ENCODE peak calls at places on chromosomes 11 and 22, in six cellular contexts. One of them, this sample, is unnamed.

GRCh38 chr11:27913650-27914049 is 194.3 kb downstream of the KIF18A start:
- DNase-seq in SK-N-SH: no peak
- DNase-seq in MM.1S: no peak
- DNase-seq in neural progenitor cell: no peak
- DNase-seq in HCT116: no peak
- DNase-seq in GM23248: peak; percentile 67
- DNase-seq in this sample: no peak

GRCh38 chr11:34613015-34613414 is 7.9 kb upstream of the EHF start:
- DNase-seq in SK-N-SH: no peak
- DNase-seq in MM.1S: no peak
- DNase-seq in neural progenitor cell: no peak
- DNase-seq in HCT116: no peak
- DNase-seq in GM23248: no peak
- DNase-seq in this sample: no peak

GRCh38 chr11:128361451-128362020 is 225.8 kb downstream of the ETS1 start:
- DNase-seq in SK-N-SH: no peak
- DNase-seq in MM.1S: peak; percentile 9
- DNase-seq in neural progenitor cell: no peak
- DNase-seq in HCT116: no peak
- DNase-seq in GM23248: peak; percentile 38
- DNase-seq in this sample: peak; percentile 59

GRCh38 chr11:104531075-104531474 is 367.1 kb upstream of the PDGFD start:
- DNase-seq in SK-N-SH: no peak
- DNase-seq in MM.1S: no peak
- DNase-seq in neural progenitor cell: peak; percentile 28
- DNase-seq in HCT116: no peak
- DNase-seq in GM23248: no peak
- DNase-seq in this sample: no peak

GRCh38 chr11:71572811-71573210 is 7.4 kb downstream of the KRTAP5-10 start:
- DNase-seq in SK-N-SH: no peak
- DNase-seq in MM.1S: no peak
- DNase-seq in neural progenitor cell: no peak
- DNase-seq in HCT116: no peak
- DNase-seq in GM23248: no peak
- DNase-seq in this sample: no peak

GRCh38 chr11:96037267-96037990 is 113.5 kb upstream of the MTMR2 start:
- DNase-seq in SK-N-SH: no peak
- DNase-seq in MM.1S: no peak
- DNase-seq in neural progenitor cell: no peak
- DNase-seq in HCT116: no peak
- DNase-seq in GM23248: peak; percentile 90
- DNase-seq in this sample: peak; percentile 45

GRCh38 chr11:64313491-64314145 is 3.7 kb downstream of the TRMT112 start:
- DNase-seq in SK-N-SH: no peak
- DNase-seq in MM.1S: no peak
- DNase-seq in neural progenitor cell: no peak
- DNase-seq in HCT116: no peak
- DNase-seq in GM23248: peak; percentile 90
- DNase-seq in this sample: no peak

GRCh38 chr11:64742940-64743590 is 877 bp downstream of the RASGRP2 start:
- DNase-seq in SK-N-SH: peak; percentile 93
- DNase-seq in MM.1S: peak; percentile 54
- DNase-seq in neural progenitor cell: peak; percentile 70
- DNase-seq in HCT116: no peak
- DNase-seq in GM23248: peak; percentile 64
- DNase-seq in this sample: peak; percentile 71

GRCh38 chr11:109435121-109435742 is 13.2 kb downstream of the C11orf87 start:
- DNase-seq in SK-N-SH: no peak
- DNase-seq in MM.1S: no peak
- DNase-seq in neural progenitor cell: no peak
- DNase-seq in HCT116: no peak
- DNase-seq in GM23248: peak; percentile 54
- DNase-seq in this sample: no peak

GRCh38 chr11:44906641-44907040 is 44.0 kb downstream of the TP53I11 start:
- DNase-seq in SK-N-SH: no peak
- DNase-seq in MM.1S: no peak
- DNase-seq in neural progenitor cell: no peak
- DNase-seq in HCT116: no peak
- DNase-seq in GM23248: no peak
- DNase-seq in this sample: no peak

GRCh38 chr22:50201191-50202129 is 649 bp downstream of the SELENOO start:
- DNase-seq in SK-N-SH: no peak
- DNase-seq in MM.1S: no peak
- DNase-seq in neural progenitor cell: peak; percentile 73
- DNase-seq in HCT116: no peak
- DNase-seq in GM23248: peak; percentile 68
- DNase-seq in this sample: peak; percentile 68

GRCh38 chr22:23893957-23894709 is at the start of gene MIF:
- DNase-seq in SK-N-SH: peak; percentile 98
- DNase-seq in MM.1S: peak; percentile 97
- DNase-seq in neural progenitor cell: peak; percentile 98
- DNase-seq in HCT116: peak; percentile 80
- DNase-seq in GM23248: peak; percentile 95
- DNase-seq in this sample: peak; percentile 96

GRCh38 chr22:46072030-46072881 is 78.1 kb upstream of the PPARA start:
- DNase-seq in SK-N-SH: no peak
- DNase-seq in MM.1S: peak; percentile 41
- DNase-seq in neural progenitor cell: peak; percentile 48
- DNase-seq in HCT116: no peak
- DNase-seq in GM23248: peak; percentile 92
- DNase-seq in this sample: peak; percentile 78

GRCh38 chr11:107957109-107957588 is 28.9 kb downstream of the RAB39A start:
- DNase-seq in SK-N-SH: peak; percentile 78
- DNase-seq in MM.1S: peak; percentile 17
- DNase-seq in neural progenitor cell: no peak
- DNase-seq in HCT116: no peak
- DNase-seq in GM23248: peak; percentile 37
- DNase-seq in this sample: no peak

GRCh38 chr11:19989191-19989590 is 171.1 kb downstream of the DBX1 start:
- DNase-seq in SK-N-SH: no peak
- DNase-seq in MM.1S: no peak
- DNase-seq in neural progenitor cell: no peak
- DNase-seq in HCT116: no peak
- DNase-seq in GM23248: no peak
- DNase-seq in this sample: no peak

GRCh38 chr11:108543316-108543955 is 45.3 kb upstream of the POGLUT3 start:
- DNase-seq in SK-N-SH: no peak
- DNase-seq in MM.1S: no peak
- DNase-seq in neural progenitor cell: no peak
- DNase-seq in HCT116: no peak
- DNase-seq in GM23248: no peak
- DNase-seq in this sample: no peak

GRCh38 chr11:72951193-72951592 is 137.0 kb downstream of the ATG16L2 start:
- DNase-seq in SK-N-SH: peak; percentile 65
- DNase-seq in MM.1S: no peak
- DNase-seq in neural progenitor cell: no peak
- DNase-seq in HCT116: no peak
- DNase-seq in GM23248: peak; percentile 28
- DNase-seq in this sample: no peak

GRCh38 chr11:120137611-120138521 is at the start of gene TRIM29:
- DNase-seq in SK-N-SH: peak; percentile 35
- DNase-seq in MM.1S: no peak
- DNase-seq in neural progenitor cell: no peak
- DNase-seq in HCT116: no peak
- DNase-seq in GM23248: no peak
- DNase-seq in this sample: peak; percentile 68

GRCh38 chr22:30486661-30487115 is 14.9 kb upstream of the SEC14L3 start:
- DNase-seq in SK-N-SH: no peak
- DNase-seq in MM.1S: no peak
- DNase-seq in neural progenitor cell: no peak
- DNase-seq in HCT116: no peak
- DNase-seq in GM23248: no peak
- DNase-seq in this sample: no peak

GRCh38 chr11:65125197-65126056 is 3.3 kb downstream of the MRPL49 start:
- DNase-seq in SK-N-SH: no peak
- DNase-seq in MM.1S: no peak
- DNase-seq in neural progenitor cell: no peak
- DNase-seq in HCT116: no peak
- DNase-seq in GM23248: no peak
- DNase-seq in this sample: no peak

GRCh38 chr22:26979294-26979693 is 321.9 kb downstream of the MIAT start:
- DNase-seq in SK-N-SH: no peak
- DNase-seq in MM.1S: no peak
- DNase-seq in neural progenitor cell: peak; percentile 67
- DNase-seq in HCT116: no peak
- DNase-seq in GM23248: no peak
- DNase-seq in this sample: peak; percentile 35

GRCh38 chr11:102109896-102110760 is at the start of gene YAP1:
- DNase-seq in SK-N-SH: peak; percentile 72
- DNase-seq in MM.1S: peak; percentile 83
- DNase-seq in neural progenitor cell: peak; percentile 95
- DNase-seq in HCT116: peak; percentile 77
- DNase-seq in GM23248: peak; percentile 95
- DNase-seq in this sample: peak; percentile 96

DNA sequence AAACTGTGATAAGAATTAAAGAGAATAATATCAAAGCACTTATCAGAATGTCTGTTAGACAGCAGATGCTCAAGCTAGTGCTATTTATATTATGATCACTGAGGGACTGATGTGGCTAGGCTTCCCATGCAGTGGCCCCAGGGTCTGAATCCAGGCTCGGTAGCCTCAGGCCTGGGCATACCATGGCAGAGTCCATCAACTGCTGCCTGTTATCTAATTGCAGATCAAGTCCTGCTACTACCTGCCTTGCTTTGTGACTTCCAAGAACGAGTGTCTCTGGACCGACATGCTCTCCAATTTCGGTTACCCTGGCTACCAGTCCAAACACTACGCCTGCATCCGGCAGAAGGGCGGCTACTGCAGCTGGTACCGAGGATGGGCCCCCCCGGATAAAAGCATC is 57.5 kb downstream of the TIMP3 start:
- DNase-seq in SK-N-SH: peak; percentile 56
- DNase-seq in MM.1S: no peak
- DNase-seq in neural progenitor cell: no peak
- DNase-seq in HCT116: no peak
- DNase-seq in GM23248: peak; percentile 7
- DNase-seq in this sample: no peak
- H3K4me2 ChIP-seq in SK-N-SH: no peak overlapping the region
- H3K4me2 ChIP-seq in MM.1S: no peak overlapping the region
- H3K4me2 ChIP-seq in neural progenitor cell: no peak overlapping the region
- H3K4me2 ChIP-seq in HCT116: no peak overlapping the region
- H3K4me2 ChIP-seq in GM23248: no peak overlapping the region
- H3K4me2 ChIP-seq in this sample: no peak overlapping the region

GRCh38 chr11:67345949-67346819 is 7.2 kb downstream of the POLD4 start:
- DNase-seq in SK-N-SH: peak; percentile 10
- DNase-seq in MM.1S: peak; percentile 49
- DNase-seq in neural progenitor cell: peak; percentile 44
- DNase-seq in HCT116: peak; percentile 54
- DNase-seq in GM23248: peak; percentile 88
- DNase-seq in this sample: peak; percentile 78

GRCh38 chr11:67349927-67350465 is 3.4 kb downstream of the POLD4 start:
- DNase-seq in SK-N-SH: no peak
- DNase-seq in MM.1S: no peak
- DNase-seq in neural progenitor cell: no peak
- DNase-seq in HCT116: no peak
- DNase-seq in GM23248: no peak
- DNase-seq in this sample: no peak

GRCh38 chr11:67349457-67349856 is 3.9 kb downstream of the POLD4 start:
- DNase-seq in SK-N-SH: no peak
- DNase-seq in MM.1S: no peak
- DNase-seq in neural progenitor cell: no peak
- DNase-seq in HCT116: no peak
- DNase-seq in GM23248: no peak
- DNase-seq in this sample: no peak

GRCh38 chr11:67349036-67349435 is 4.3 kb downstream of the POLD4 start:
- DNase-seq in SK-N-SH: no peak
- DNase-seq in MM.1S: no peak
- DNase-seq in neural progenitor cell: no peak
- DNase-seq in HCT116: no peak
- DNase-seq in GM23248: no peak
- DNase-seq in this sample: no peak

GRCh38 chr11:67347964-67348749 is 5.2 kb downstream of the POLD4 start:
- DNase-seq in SK-N-SH: peak; percentile 57
- DNase-seq in MM.1S: no peak
- DNase-seq in neural progenitor cell: no peak
- DNase-seq in HCT116: no peak
- DNase-seq in GM23248: peak; percentile 47
- DNase-seq in this sample: peak; percentile 55
- TF ChIP-seq EZH2phosphoT487 in SK-N-SH: no peak
- TF ChIP-seq EZH2phosphoT487 in MM.1S: no peak
- TF ChIP-seq EZH2phosphoT487 in neural progenitor cell: no peak
- TF ChIP-seq EZH2phosphoT487 in HCT116: no peak
- TF ChIP-seq EZH2phosphoT487 in GM23248: no peak
- TF ChIP-seq EZH2phosphoT487 in this sample: no peak

DNA sequence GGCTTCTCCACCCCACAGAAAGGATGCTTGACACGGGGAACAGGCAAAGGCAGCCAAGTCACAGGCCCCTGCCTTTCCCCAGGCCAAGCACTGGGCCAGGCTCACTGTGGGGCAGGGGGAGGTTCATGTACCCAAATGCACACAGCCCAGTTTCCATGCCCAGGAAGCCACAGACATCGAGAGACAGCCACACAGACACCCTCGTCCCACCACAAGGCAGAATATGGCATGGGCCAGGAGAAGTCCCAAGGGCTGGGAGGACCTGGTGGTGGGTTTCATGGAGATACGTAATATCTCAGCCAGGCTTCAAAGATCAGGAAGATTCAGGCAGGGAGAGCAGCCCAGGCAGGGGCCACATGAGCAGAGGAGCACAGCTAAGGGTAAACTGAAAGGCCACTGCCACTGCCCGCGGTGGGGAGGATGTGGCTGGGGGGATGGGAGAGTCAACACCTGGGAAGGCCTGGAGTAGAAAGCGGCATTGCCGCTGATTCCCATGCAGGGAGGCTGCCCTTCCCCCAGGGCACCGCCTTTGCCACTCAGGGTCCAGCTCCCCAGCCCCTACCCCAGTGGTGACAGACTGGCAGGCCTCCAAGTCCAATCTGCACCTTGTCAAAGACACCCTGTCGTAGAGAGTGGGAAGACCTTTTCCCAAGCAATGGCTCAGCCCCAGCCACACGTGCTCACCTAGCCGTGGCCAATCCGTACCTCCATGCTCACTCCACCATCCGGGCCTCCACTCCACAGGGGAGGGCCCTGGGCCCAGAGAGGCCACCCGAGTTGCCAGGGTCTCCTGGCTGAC is 2.4 kb upstream of the MFNG start:
- DNase-seq in SK-N-SH: no peak
- DNase-seq in MM.1S: no peak
- DNase-seq in neural progenitor cell: no peak
- DNase-seq in HCT116: no peak
- DNase-seq in GM23248: no peak
- DNase-seq in this sample: no peak
- H3K4me2 ChIP-seq in SK-N-SH: no peak overlapping the region
- H3K4me2 ChIP-seq in MM.1S: no peak overlapping the region
- H3K4me2 ChIP-seq in neural progenitor cell: no peak overlapping the region
- H3K4me2 ChIP-seq in HCT116: no peak overlapping the region
- H3K4me2 ChIP-seq in GM23248: no peak overlapping the region
- H3K4me2 ChIP-seq in this sample: no peak overlapping the region

GRCh38 chr11:12624595-12624994 is 49.6 kb upstream of the TEAD1 start:
- DNase-seq in SK-N-SH: no peak
- DNase-seq in MM.1S: no peak
- DNase-seq in neural progenitor cell: no peak
- DNase-seq in HCT116: no peak
- DNase-seq in GM23248: no peak
- DNase-seq in this sample: no peak

GRCh38 chr11:12617632-12618031 is 56.6 kb upstream of the TEAD1 start:
- DNase-seq in SK-N-SH: no peak
- DNase-seq in MM.1S: no peak
- DNase-seq in neural progenitor cell: no peak
- DNase-seq in HCT116: no peak
- DNase-seq in GM23248: no peak
- DNase-seq in this sample: no peak

GRCh38 chr11:12623869-12624268 is 50.4 kb upstream of the TEAD1 start:
- DNase-seq in SK-N-SH: no peak
- DNase-seq in MM.1S: no peak
- DNase-seq in neural progenitor cell: no peak
- DNase-seq in HCT116: no peak
- DNase-seq in GM23248: peak; percentile 27
- DNase-seq in this sample: no peak

GRCh38 chr11:12618743-12619540 is 55.3 kb upstream of the TEAD1 start:
- DNase-seq in SK-N-SH: no peak
- DNase-seq in MM.1S: no peak
- DNase-seq in neural progenitor cell: no peak
- DNase-seq in HCT116: no peak
- DNase-seq in GM23248: peak; percentile 30
- DNase-seq in this sample: no peak
- TF ChIP-seq EZH2phosphoT487 in SK-N-SH: no peak
- TF ChIP-seq EZH2phosphoT487 in MM.1S: no peak
- TF ChIP-seq EZH2phosphoT487 in neural progenitor cell: no peak
- TF ChIP-seq EZH2phosphoT487 in HCT116: no peak
- TF ChIP-seq EZH2phosphoT487 in GM23248: no peak
- TF ChIP-seq EZH2phosphoT487 in this sample: no peak

This sample was measured in hepatocyte.